ENCODE peak calls at places on chromosomes 5 and 9, in four cellular contexts. W is GM13977, N is Calu3, V is uterus. S is an unnamed sample.

GRCh38 chr9:136209786-136210185 is 4.9 kb upstream of the LHX3 start:
- DNase-seq in N (no peak), W (no peak), V (no peak), S (no peak)

GRCh38 chr5:181243521-181244307 is at the start of gene RACK1:
- DNase-seq in W (peak), N (peak), V (peak), S (peak)

GRCh38 chr9:36716496-36716895 is 143.8 kb downstream of the MELK start:
- DNase-seq in W (no peak), N (no peak), V (no peak), S (no peak)

GRCh38 chr5:40503438-40503837 is 176.3 kb upstream of the PTGER4 start:
- DNase-seq in N (no peak), V (no peak), W (no peak), S (no peak)

GRCh38 chr9:95004452-95005275 is 278.2 kb downstream of the AOPEP start:
- DNase-seq in W (peak), V (peak), N (peak), S (peak)

GRCh38 chr5:14900661-14901461 is 29.3 kb upstream of the ANKH start:
- DNase-seq in V (no peak), N (no peak), W (no peak), S (no peak)

GRCh38 chr5:150298701-150299451 is 3.8 kb downstream of the ARSI start:
- DNase-seq in V (peak), N (no peak), W (no peak), S (no peak)

GRCh38 chr5:72817076-72817476 is 615 bp downstream of the TNPO1 start:
- DNase-seq in V (peak), W (peak), N (peak), S (peak)

GRCh38 chr5:38847549-38848341 is 1.9 kb downstream of the OSMR start:
- DNase-seq in V (no peak), W (no peak), N (peak), S (no peak)

GRCh38 chr9:135136481-135136880 is 49.0 kb downstream of the OLFM1 start:
- DNase-seq in N (no peak), V (no peak), W (no peak), S (no peak)

GRCh38 chr5:83095973-83096539 is 18.7 kb downstream of the XRCC4 start:
- DNase-seq in N (peak), V (no peak), W (no peak), S (no peak)

GRCh38 chr5:173823721-173824567 is 64.2 kb upstream of the CPEB4 start:
- DNase-seq in V (no peak), N (peak), W (no peak), S (no peak)

GRCh38 chr5:78594946-78595921 is 53.3 kb downstream of the LHFPL2 start:
- DNase-seq in V (peak), W (no peak), N (peak), S (no peak)

GRCh38 chr9:124511426-124511840 is 4.2 kb upstream of the NR5A1 start:
- DNase-seq in V (no peak), W (peak), N (no peak), S (peak)

GRCh38 chr5:128629162-128629561 is 91.1 kb upstream of the FBN2 start:
- DNase-seq in V (no peak), N (no peak), W (no peak), S (no peak)

GRCh38 chr5:78654386-78654785 is 5.8 kb upstream of the LHFPL2 start:
- DNase-seq in N (no peak), W (no peak), V (no peak), S (no peak)

GRCh38 chr5:38163636-38164237 is 94.6 kb upstream of the EGFLAM start:
- DNase-seq in W (no peak), V (no peak), N (peak), S (no peak)

GRCh38 chr9:134544388-134545212 is 97.0 kb upstream of the COL5A1 start:
- DNase-seq in W (no peak), V (peak), N (peak), S (no peak)

GRCh38 chr5:80302636-80303035 is 17.2 kb upstream of the SPZ1 start:
- DNase-seq in N (no peak), V (no peak), W (no peak), S (no peak)

GRCh38 chr9:38062498-38063362 is 6.3 kb downstream of the SHB start:
- DNase-seq in V (no peak), N (no peak), W (no peak), S (no peak)

GRCh38 chr5:55917402-55918096 is 66.4 kb downstream of the IL31RA start:
- DNase-seq in V (no peak), W (no peak), N (no peak), S (peak)

GRCh38 chr5:73419414-73420390 is 28.9 kb downstream of the FOXD1 start:
- DNase-seq in N (no peak), W (no peak), V (no peak), S (no peak)

GRCh38 chr5:1127991-1128785 is 16.3 kb upstream of the SLC12A7 start:
- DNase-seq in W (no peak), N (no peak), V (no peak), S (no peak)

GRCh38 chr9:130950039-130950311 is 10.9 kb upstream of the FIBCD1 start:
- DNase-seq in V (no peak), N (no peak), W (no peak), S (no peak)

GRCh38 chr5:84130006-84130580 is 254.6 kb downstream of the EDIL3 start:
- DNase-seq in N (no peak), W (no peak), V (no peak), S (no peak)

GRCh38 chr9:124860582-124861341 is 995 bp downstream of the RPL35 start:
- DNase-seq in W (no peak), V (no peak), N (no peak), S (no peak)

GRCh38 chr9:95333426-95333825 is 15.9 kb upstream of the FANCC start:
- DNase-seq in W (no peak), N (no peak), V (no peak), S (no peak)

GRCh38 chr5:119578937-119579336 is 50.4 kb upstream of the FAM170A start:
- DNase-seq in V (no peak), W (no peak), N (peak), S (no peak)

GRCh38 chr9:29439961-29440360 is 1866.7 kb upstream of the C9orf72 start:
- DNase-seq in W (no peak), N (no peak), V (no peak), S (no peak)

GRCh38 chr9:112820886-112821285 is 69.8 kb downstream of the SLC46A2 start:
- DNase-seq in V (no peak), W (no peak), N (no peak), S (no peak)

GRCh38 chr9:106482733-106483132 is 380.2 kb upstream of the ZNF462 start:
- DNase-seq in W (no peak), V (no peak), N (no peak), S (no peak)

GRCh38 chr9:16950051-16950450 is 79.6 kb upstream of the BNC2 start:
- DNase-seq in V (no peak), N (no peak), W (no peak), S (no peak)

GRCh38 chr9:33044162-33044673 is 19.1 kb downstream of the DNAJA1 start:
- DNase-seq in N (peak), W (peak), V (peak), S (peak)

GRCh38 chr9:33041459-33042188 is 16.6 kb downstream of the DNAJA1 start:
- DNase-seq in V (no peak), W (no peak), N (no peak), S (no peak)

GRCh38 chr9:33042528-33042927 is 17.5 kb downstream of the DNAJA1 start:
- DNase-seq in N (no peak), V (no peak), W (no peak), S (no peak)

GRCh38 chr9:33048054-33048465 is 23.0 kb downstream of the DNAJA1 start:
- DNase-seq in W (no peak), V (no peak), N (no peak), S (no peak)

GRCh38 chr9:33044677-33045282 is 19.7 kb downstream of the DNAJA1 start:
- DNase-seq in V (no peak), N (peak), W (no peak), S (no peak)
- TF ChIP-seq CTCF in V (no peak), N (no peak), W (no peak), S (no peak)

GRCh38 chr5:16616536-16617271 is at the start of gene RETREG1:
- DNase-seq in N (peak), W (peak), V (peak), S (peak)
- TF ChIP-seq CTCF in N (no peak), W (no peak), V (no peak), S (no peak)

DNA sequence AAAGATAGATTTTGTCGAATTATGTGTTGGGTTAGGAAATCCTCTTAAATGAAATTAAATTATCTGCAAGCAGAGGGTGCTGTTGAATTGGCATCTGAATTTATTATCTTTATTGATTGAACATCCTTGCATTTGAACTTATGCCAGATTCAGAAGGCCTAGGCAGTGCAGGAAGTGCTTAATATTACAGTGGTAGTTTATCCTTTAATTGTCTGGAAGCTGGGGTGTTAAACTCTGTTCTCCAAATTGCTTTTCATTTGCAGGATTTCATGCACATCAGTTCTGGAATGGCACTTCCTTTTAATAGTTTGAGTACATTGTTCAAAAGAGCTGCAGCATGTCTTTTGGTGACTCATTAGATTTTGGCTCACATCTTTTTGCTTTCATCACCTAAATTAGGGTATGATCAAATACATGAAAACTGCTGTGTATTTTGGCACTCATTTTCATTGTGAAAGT is 186.3 kb downstream of the KDM4C start:
- DNase-seq in N (no peak), V (no peak), W (no peak), S (no peak)
- TF ChIP-seq CTCF in N (no peak), V (no peak), W (peak), S (no peak)

GRCh38 chr5:166342330-166342891 is 1949.0 kb upstream of the WWC1 start:
- DNase-seq in W (no peak), N (no peak), V (no peak), S (no peak)

GRCh38 chr5:166347051-166347450 is 1944.4 kb upstream of the WWC1 start:
- DNase-seq in N (no peak), V (no peak), W (no peak), S (no peak)

GRCh38 chr5:166340039-166340438 is 1951.4 kb upstream of the WWC1 start:
- DNase-seq in V (no peak), N (no peak), W (no peak), S (no peak)

GRCh38 chr5:166338801-166339200 is 1952.6 kb upstream of the WWC1 start:
- DNase-seq in W (no peak), V (no peak), N (no peak), S (no peak)

GRCh38 chr5:166341708-166342329 is 1949.6 kb upstream of the WWC1 start:
- DNase-seq in W (no peak), N (no peak), V (no peak), S (no peak)
- TF ChIP-seq CTCF in W (no peak), N (peak), V (no peak), S (no peak)

GRCh38 chr5:171598279-171599152 is 179.1 kb downstream of the FGF18 start:
- DNase-seq in N (no peak), W (no peak), V (no peak), S (no peak)
- TF ChIP-seq CTCF in N (no peak), W (peak), V (no peak), S (no peak)

DNA sequence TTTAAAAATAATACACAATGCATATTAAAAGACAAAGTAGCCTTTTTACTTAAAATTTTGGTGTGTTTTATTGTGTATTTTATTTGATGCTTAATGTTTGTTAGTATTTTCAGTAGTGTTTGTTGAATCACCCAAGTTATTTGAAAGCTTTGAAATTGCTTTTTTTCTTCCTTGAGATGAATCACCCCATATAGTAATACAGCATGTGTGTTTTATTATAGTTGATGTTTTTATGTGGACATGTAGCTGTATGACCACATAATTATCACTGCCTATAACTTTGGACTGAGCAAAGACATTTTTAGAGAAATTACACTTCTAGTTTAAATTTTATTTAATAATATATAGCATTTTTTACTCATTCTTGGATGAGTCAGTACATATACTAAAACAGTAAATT is 18.0 kb downstream of the FAM174A start:
- DNase-seq in W (no peak), V (no peak), N (no peak), S (no peak)
- TF ChIP-seq CTCF in W (no peak), V (no peak), N (no peak), S (no peak)

GRCh38 chr9:104780796-104781395 is 17.0 kb downstream of the NIPSNAP3B start:
- DNase-seq in V (no peak), N (peak), W (peak), S (peak)
- TF ChIP-seq CTCF in V (no peak), N (peak), W (peak), S (peak)